ENCODE peak calls at places on chromosomes 6 and 20, in six cellular contexts. U is activated naive CD4-positive, alpha-beta T cell; T is amniotic epithelial cell; I is NCI-H2029; S is G401; A is hepatocyte. W is an unnamed sample.

GRCh38 chr6:41100871-41101287 is 28.1 kb downstream of the NFYA start:
- DNase-seq in T (no peak), U (no peak), A (no peak), I (no peak), S (no peak), W (no peak)

GRCh38 chr20:32210206-32210605 is 2.5 kb downstream of the POFUT1 start:
- DNase-seq in S (no peak), I (no peak), U (no peak), A (no peak), T (peak; percentile 63), W (no peak)

GRCh38 chr6:130513770-130514169 is 148.0 kb downstream of the TMEM200A start:
- DNase-seq in T (peak; percentile 75), A (no peak), U (no peak), S (no peak), I (no peak), W (peak; percentile 16)

GRCh38 chr6:1670711-1671462 is 61.2 kb downstream of the FOXC1 start:
- DNase-seq in A (no peak), U (no peak), T (no peak), S (no peak), I (no peak), W (no peak)

GRCh38 chr6:27374824-27375612 is 13.5 kb upstream of the ZNF391 start:
- DNase-seq in U (peak; percentile 52), I (peak; percentile 40), A (peak; percentile 86), S (peak; percentile 94), T (peak; percentile 41), W (peak; percentile 71)

GRCh38 chr6:4788953-4789584 is 12.9 kb downstream of the CDYL start:
- DNase-seq in T (no peak), U (no peak), I (no peak), S (no peak), A (no peak), W (no peak)

GRCh38 chr6:101386982-101387381 is 6.5 kb upstream of the GRIK2 start:
- DNase-seq in U (no peak), I (no peak), T (peak; percentile 28), A (no peak), S (no peak), W (no peak)

GRCh38 chr20:64131406-64131805 is 24.0 kb upstream of the NPBWR2 start:
- DNase-seq in A (no peak), U (no peak), T (no peak), I (peak; percentile 50), S (peak; percentile 77), W (peak; percentile 36)

GRCh38 chr6:14748679-14749078 is 497.2 kb upstream of the JARID2 start:
- DNase-seq in S (no peak), I (no peak), U (no peak), A (no peak), T (no peak), W (no peak)

GRCh38 chr20:10863337-10864060 is 189.7 kb upstream of the JAG1 start:
- DNase-seq in S (no peak), T (peak; percentile 66), A (no peak), I (no peak), U (no peak), W (no peak)